ENCODE peak calls at places on chromosomes 16 and 17, in five cellular contexts. O is mesendoderm, D is heart right ventricle, T is tibial artery, V is heart left ventricle. M is an unnamed sample.

GRCh38 chr17:78862073-78863023 is 21.7 kb upstream of the USP36 start:
- DNase-seq in O (peak), D (peak), T (peak), V (peak), M (no peak)

GRCh38 chr16:19223235-19223847 is 55.3 kb downstream of the SYT17 start:
- DNase-seq in O (peak), D (no peak), T (no peak), V (no peak), M (no peak)

GRCh38 chr17:78185981-78186688 is 717 bp downstream of the TK1 start:
- DNase-seq in O (peak), D (no peak), T (peak), V (peak), M (no peak)

GRCh38 chr17:67212716-67213417 is 32.1 kb downstream of the HELZ start:
- DNase-seq in O (no peak), D (no peak), T (no peak), V (no peak), M (no peak)

GRCh38 chr16:49838639-49839461 is 17.1 kb downstream of the ZNF423 start:
- DNase-seq in O (no peak), D (no peak), T (no peak), V (no peak), M (no peak)

GRCh38 chr17:37234106-37234505 is 141.7 kb upstream of the C17orf78 start:
- DNase-seq in O (no peak), D (no peak), T (no peak), V (no peak), M (no peak)

GRCh38 chr17:5049314-5049819 is 14.1 kb upstream of the SLC52A1 start:
- DNase-seq in O (no peak), D (no peak), T (no peak), V (no peak), M (no peak)

GRCh38 chr17:63486317-63487013 is 9.6 kb downstream of the ACE start:
- DNase-seq in O (no peak), D (no peak), T (no peak), V (no peak), M (no peak)

GRCh38 chr16:86100205-86101134 is 201.5 kb downstream of the IRF8 start:
- DNase-seq in O (peak), D (no peak), T (no peak), V (no peak), M (no peak)

GRCh38 chr17:81254955-81255717 is 16.0 kb downstream of the NDUFAF8 start:
- DNase-seq in O (peak), D (peak), T (peak), V (peak), M (peak)

GRCh38 chr17:71068351-71068750 is 899.0 kb downstream of the KCNJ2 start:
- DNase-seq in O (no peak), D (no peak), T (no peak), V (no peak), M (no peak)

GRCh38 chr17:35046740-35047283 is 16.7 kb downstream of the RFFL start:
- DNase-seq in O (no peak), D (no peak), T (no peak), V (no peak), M (no peak)

GRCh38 chr16:58638148-58639036 is 8.8 kb upstream of the CNOT1 start:
- DNase-seq in O (peak), D (peak), T (no peak), V (peak), M (no peak)

GRCh38 chr16:57764341-57765159 is 29.0 kb downstream of the KATNB1 start:
- DNase-seq in O (peak), D (no peak), T (no peak), V (peak), M (no peak)

GRCh38 chr16:30949655-30950515 is 1.0 kb downstream of the ORAI3 start:
- DNase-seq in O (peak), D (peak), T (peak), V (peak), M (peak)

GRCh38 chr17:4483012-4483840 is 15.5 kb upstream of the SPNS2 start:
- DNase-seq in O (peak), D (no peak), T (no peak), V (no peak), M (no peak)

GRCh38 chr17:43995150-43995471 is 9.3 kb upstream of the NAGS start:
- DNase-seq in O (no peak), D (no peak), T (no peak), V (no peak), M (no peak)

GRCh38 chr17:2181206-2181983 is 122.2 kb downstream of the SMG6 start:
- DNase-seq in O (peak), D (peak), T (peak), V (peak), M (peak)

GRCh38 chr16:81679721-81680430 is 99.2 kb upstream of the PLCG2 start:
- DNase-seq in O (no peak), D (no peak), T (no peak), V (no peak), M (no peak)

GRCh38 chr16:4733211-4733742 is 794 bp downstream of the ANKS3 start:
- DNase-seq in O (no peak), D (no peak), T (no peak), V (no peak), M (no peak)

GRCh38 chr17:48530887-48531272 is at the start of gene HOXB1:
- DNase-seq in O (no peak), D (no peak), T (no peak), V (no peak), M (no peak)

GRCh38 chr17:77864234-77865108 is 94.0 kb upstream of the TNRC6C start:
- DNase-seq in O (no peak), D (no peak), T (no peak), V (no peak), M (no peak)

GRCh38 chr16:88747588-88748301 is 37.3 kb downstream of the PIEZO1 start:
- DNase-seq in O (peak), D (no peak), T (no peak), V (no peak), M (no peak)

GRCh38 chr16:72172105-72173034 is at the start of gene PMFBP1:
- DNase-seq in O (peak), D (peak), T (peak), V (peak), M (no peak)

GRCh38 chr16:27995378-27995777 is 68.1 kb downstream of the GSG1L start:
- DNase-seq in O (no peak), D (no peak), T (no peak), V (no peak), M (no peak)

GRCh38 chr17:7394452-7395191 is at the start of gene PLSCR3:
- DNase-seq in O (peak), D (peak), T (peak), V (peak), M (peak)

GRCh38 chr16:31464348-31464769 is 5.1 kb downstream of the ARMC5 start:
- DNase-seq in O (no peak), D (no peak), T (no peak), V (no peak), M (no peak)

GRCh38 chr17:45782889-45783592 is 1.1 kb upstream of the CRHR1 start:
- DNase-seq in O (peak), D (no peak), T (no peak), V (peak), M (no peak)

GRCh38 chr17:17067277-17067676 is 25.0 kb downstream of the MPRIP start:
- DNase-seq in O (peak), D (no peak), T (peak), V (no peak), M (no peak)

GRCh38 chr17:77455111-77455877 is 314.5 kb downstream of the SEC14L1 start:
- DNase-seq in O (no peak), D (no peak), T (no peak), V (peak), M (no peak)

GRCh38 chr17:34998205-34998604 is 17.9 kb downstream of the LIG3 start:
- DNase-seq in O (peak), D (peak), T (peak), V (peak), M (peak)

GRCh38 chr16:1512174-1512573 is 19.0 kb downstream of the TELO2 start:
- DNase-seq in O (no peak), D (no peak), T (no peak), V (no peak), M (no peak)

GRCh38 chr17:2023692-2024571 is 1.2 kb downstream of the RTN4RL1 start:
- DNase-seq in O (peak), D (peak), T (peak), V (peak), M (peak)

GRCh38 chr16:57409870-57410585 is 5.5 kb downstream of the CCL17 start:
- DNase-seq in O (peak), D (no peak), T (no peak), V (no peak), M (no peak)

GRCh38 chr17:68658999-68659780 is 58.0 kb upstream of the FAM20A start:
- DNase-seq in O (no peak), D (no peak), T (no peak), V (no peak), M (no peak)

GRCh38 chr17:74213897-74214386 is 571 bp downstream of the TTYH2 start:
- DNase-seq in O (no peak), D (peak), T (peak), V (peak), M (peak)
- H3K27ac ChIP-seq in O (no peak), D (peak), T (peak), V (peak), M (peak)

GRCh38 chr17:28395968-28396367 is 10.0 kb downstream of the SLC46A1 start:
- DNase-seq in O (no peak), D (no peak), T (no peak), V (no peak), M (no peak)
- H3K27ac ChIP-seq in O (peak), D (no peak), T (no peak), V (no peak), M (no peak)

GRCh38 chr16:2985893-2986355 is 5.7 kb upstream of the PKMYT1 start:
- DNase-seq in O (no peak), D (peak), T (no peak), V (peak), M (no peak)
- H3K27ac ChIP-seq in O (no peak), D (peak), T (peak), V (peak), M (no peak)

DNA sequence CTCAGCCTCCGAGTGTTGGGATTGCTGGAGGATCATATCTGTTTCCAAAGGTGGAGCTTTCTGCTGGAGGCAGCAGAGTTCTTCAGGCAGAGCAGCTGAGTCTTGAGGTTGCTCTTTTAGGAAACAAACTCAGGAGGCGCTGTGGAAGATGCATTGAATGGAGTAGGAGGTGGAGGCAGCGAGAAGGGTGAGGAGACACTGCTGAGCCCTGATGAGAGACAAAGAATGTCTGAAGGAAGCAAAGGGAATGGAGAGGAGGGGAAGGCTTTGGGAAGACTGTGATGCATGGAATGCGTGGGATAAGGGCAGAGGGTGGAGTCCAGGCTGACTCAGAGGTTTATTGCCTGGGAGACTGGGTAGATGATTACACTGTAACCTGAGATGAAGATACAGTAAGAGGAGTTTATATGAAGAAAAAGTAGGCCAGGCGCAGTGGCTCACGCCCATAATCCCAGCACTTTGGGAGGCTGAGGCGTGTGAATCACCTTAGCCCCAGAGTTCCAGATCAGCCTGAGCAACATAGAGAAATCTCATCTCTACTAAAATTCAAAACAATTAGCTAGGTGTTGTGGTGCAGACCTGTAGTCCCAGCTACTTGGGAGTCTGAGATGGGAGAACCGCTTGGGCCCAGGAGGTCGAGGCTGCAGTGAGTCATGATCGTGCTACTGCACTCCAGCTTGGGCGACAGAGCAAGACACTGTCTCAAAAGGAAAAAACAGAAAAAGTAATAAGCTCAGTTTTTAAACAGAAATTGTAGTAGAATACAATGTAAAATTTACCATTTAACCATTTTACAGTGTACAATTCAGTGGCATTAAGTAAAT is 17.8 kb upstream of the TMEM219 start:
- DNase-seq in O (peak), D (no peak), T (peak), V (no peak), M (no peak)
- H3K27ac ChIP-seq in O (peak), D (peak), T (no peak), V (no peak), M (no peak)

DNA sequence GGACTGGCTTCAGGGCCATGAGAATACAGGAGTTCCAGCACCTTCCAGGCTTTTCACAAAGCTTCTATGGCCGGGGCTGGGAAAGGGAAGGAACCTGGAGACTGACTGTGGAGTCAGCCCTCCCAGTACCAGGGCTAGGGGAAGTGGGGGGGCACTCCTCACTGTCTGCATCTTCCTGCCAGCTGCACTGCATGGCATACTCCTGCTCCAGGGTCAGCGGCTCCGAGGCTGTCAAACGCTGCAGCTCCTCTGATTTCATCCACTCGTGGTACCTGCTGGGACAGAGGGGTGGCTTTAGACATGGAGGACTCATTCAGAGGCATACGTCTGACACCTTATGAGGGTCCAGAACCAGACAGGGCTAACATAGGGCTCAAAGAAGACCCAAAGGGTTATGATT is 2.7 kb downstream of the NAT9 start:
- DNase-seq in O (no peak), D (no peak), T (no peak), V (no peak), M (no peak)
- H3K27ac ChIP-seq in O (no peak), D (no peak), T (no peak), V (no peak), M (no peak)

GRCh38 chr17:82388922-82389283 is 17.3 kb downstream of the UTS2R start:
- DNase-seq in O (no peak), D (no peak), T (no peak), V (no peak), M (no peak)
- H3K27ac ChIP-seq in O (no peak), D (no peak), T (no peak), V (no peak), M (no peak)